ENCODE peak calls at places on chromosomes 3 and 15, in five cellular contexts. S is HCT116, U is K562, O is GM12878, P is SK-N-SH. N is an unnamed sample.

GRCh38 chr15:67187351-67187854 is 67.1 kb downstream of the AAGAB start:
- DNase-seq in S (no peak), U (no peak), O (no peak), P (peak; percentile 13), N (no peak)

GRCh38 chr15:88785217-88785616 is 18.0 kb upstream of the ACAN start:
- DNase-seq in S (no peak), U (no peak), O (no peak), P (no peak), N (no peak)

GRCh38 chr3:23654571-23654970 is 151.2 kb upstream of the UBE2E1 start:
- DNase-seq in S (no peak), U (no peak), O (no peak), P (no peak), N (peak; percentile 14)

GRCh38 chr3:126100688-126101301 is 16.9 kb upstream of the SLC41A3 start:
- DNase-seq in S (no peak), U (no peak), O (peak; percentile 19), P (peak; percentile 65), N (no peak)

GRCh38 chr15:82730022-82730530 is 20.4 kb upstream of the AP3B2 start:
- DNase-seq in S (no peak), U (no peak), O (no peak), P (no peak), N (no peak)

GRCh38 chr3:134652409-134652831 is 1.6 kb upstream of the KY start:
- DNase-seq in S (no peak), U (no peak), O (no peak), P (no peak), N (no peak)

GRCh38 chr15:67076147-67076843 is 10.9 kb downstream of the SMAD3 start:
- DNase-seq in S (peak; percentile 69), U (peak; percentile 66), O (no peak), P (no peak), N (no peak)

GRCh38 chr3:31523543-31523942 is 9.2 kb upstream of the STT3B start:
- DNase-seq in S (no peak), U (peak; percentile 25), O (no peak), P (no peak), N (no peak)

GRCh38 chr3:135041586-135041985 is 246.5 kb downstream of the EPHB1 start:
- DNase-seq in S (no peak), U (no peak), O (no peak), P (no peak), N (no peak)

GRCh38 chr3:140277886-140278285 is 342.9 kb downstream of the CLSTN2 start:
- DNase-seq in S (no peak), U (no peak), O (no peak), P (no peak), N (no peak)

GRCh38 chr3:43162573-43163084 is 56.8 kb upstream of the POMGNT2 start:
- DNase-seq in S (no peak), U (no peak), O (no peak), P (no peak), N (no peak)

GRCh38 chr15:27582741-27583400 is 516.2 kb downstream of the OCA2 start:
- DNase-seq in S (no peak), U (no peak), O (no peak), P (no peak), N (no peak)

GRCh38 chr15:39538936-39539335 is 41.9 kb upstream of the THBS1 start:
- DNase-seq in S (no peak), U (no peak), O (no peak), P (no peak), N (no peak)

GRCh38 chr3:13537244-13537921 is 11.5 kb upstream of the FBLN2 start:
- DNase-seq in S (no peak), U (no peak), O (no peak), P (no peak), N (no peak)

GRCh38 chr3:66572938-66573710 is 72.3 kb upstream of the LRIG1 start:
- DNase-seq in S (peak; percentile 40), U (peak; percentile 8), O (no peak), P (peak; percentile 20), N (peak; percentile 12)

GRCh38 chr3:14721126-14721864 is 46.4 kb downstream of the C3orf20 start:
- DNase-seq in S (no peak), U (no peak), O (no peak), P (no peak), N (no peak)

GRCh38 chr15:75034615-75035014 is 11.2 kb downstream of the PPCDC start:
- DNase-seq in S (no peak), U (no peak), O (no peak), P (no peak), N (no peak)

GRCh38 chr15:92323480-92323879 is 70.2 kb upstream of the ST8SIA2 start:
- DNase-seq in S (no peak), U (peak; percentile 31), O (no peak), P (peak; percentile 24), N (no peak)

GRCh38 chr15:92327033-92327432 is 66.6 kb upstream of the ST8SIA2 start:
- DNase-seq in S (no peak), U (no peak), O (no peak), P (no peak), N (no peak)

GRCh38 chr15:92322566-92323355 is 70.9 kb upstream of the ST8SIA2 start:
- DNase-seq in S (no peak), U (no peak), O (no peak), P (no peak), N (peak; percentile 18)

GRCh38 chr15:92326236-92326635 is 67.4 kb upstream of the ST8SIA2 start:
- DNase-seq in S (no peak), U (no peak), O (no peak), P (no peak), N (no peak)

GRCh38 chr15:92324036-92324963 is 69.4 kb upstream of the ST8SIA2 start:
- DNase-seq in S (no peak), U (no peak), O (no peak), P (peak; percentile 59), N (no peak)
- TF ChIP-seq JUND in S (no peak), U (no peak), O (no peak), P (no peak), N (no peak)

GRCh38 chr3:178971614-178972013 is 100.0 kb downstream of the ZMAT3 start:
- DNase-seq in S (peak; percentile 58), U (no peak), O (no peak), P (no peak), N (no peak)

GRCh38 chr3:178964551-178964950 is 107.1 kb downstream of the ZMAT3 start:
- DNase-seq in S (no peak), U (no peak), O (no peak), P (no peak), N (no peak)

GRCh38 chr3:178967184-178967532 is 104.5 kb downstream of the ZMAT3 start:
- DNase-seq in S (no peak), U (no peak), O (no peak), P (no peak), N (no peak)

GRCh38 chr3:178968996-178969700 is 102.5 kb downstream of the ZMAT3 start:
- DNase-seq in S (no peak), U (no peak), O (peak; percentile 46), P (no peak), N (no peak)

DNA sequence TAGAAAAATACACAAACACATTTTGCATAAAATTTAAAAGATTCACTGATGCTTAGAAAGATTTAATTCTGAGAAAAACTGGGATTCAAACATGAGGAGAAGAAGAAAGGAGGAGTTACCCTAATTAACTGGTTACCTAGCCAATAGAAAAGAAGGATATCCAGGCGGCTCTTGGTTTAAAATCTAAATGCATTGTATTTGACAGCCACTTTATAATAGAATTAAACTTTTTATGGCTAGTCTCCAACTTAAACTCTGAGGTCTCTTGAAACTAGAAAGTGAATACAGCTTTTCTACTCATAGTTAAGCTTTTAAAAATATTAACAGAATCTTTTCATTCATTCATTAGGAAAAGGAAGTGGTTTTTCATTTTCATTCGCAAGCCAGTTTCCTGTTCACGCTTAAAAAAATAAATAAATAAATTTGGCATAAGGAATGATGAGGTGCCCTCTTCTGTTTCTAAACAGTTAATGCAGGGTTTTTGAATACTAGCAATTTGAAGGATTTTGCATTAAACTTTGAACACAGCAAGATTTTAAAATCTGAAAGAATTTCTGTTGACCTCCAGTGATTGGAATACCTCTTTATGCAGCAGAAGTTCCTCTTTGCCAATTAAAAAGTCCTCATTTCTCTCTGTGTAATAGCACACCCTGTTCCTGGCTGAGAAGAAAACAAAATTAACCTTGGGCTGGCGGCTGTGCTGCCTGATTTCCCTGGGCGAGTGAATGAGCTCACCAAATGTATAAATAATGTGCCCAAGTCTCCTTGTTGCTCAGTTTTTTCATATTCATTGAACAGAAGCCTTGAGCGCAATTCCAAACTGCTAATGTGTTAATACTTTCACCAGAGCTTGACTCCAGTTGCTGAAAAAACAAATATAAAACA is 105.1 kb downstream of the ZMAT3 start:
- DNase-seq in S (peak; percentile 29), U (no peak), O (peak; percentile 32), P (peak; percentile 19), N (peak; percentile 22)
- TF ChIP-seq JUND in S (no peak), U (no peak), O (no peak), P (no peak), N (no peak)

DNA sequence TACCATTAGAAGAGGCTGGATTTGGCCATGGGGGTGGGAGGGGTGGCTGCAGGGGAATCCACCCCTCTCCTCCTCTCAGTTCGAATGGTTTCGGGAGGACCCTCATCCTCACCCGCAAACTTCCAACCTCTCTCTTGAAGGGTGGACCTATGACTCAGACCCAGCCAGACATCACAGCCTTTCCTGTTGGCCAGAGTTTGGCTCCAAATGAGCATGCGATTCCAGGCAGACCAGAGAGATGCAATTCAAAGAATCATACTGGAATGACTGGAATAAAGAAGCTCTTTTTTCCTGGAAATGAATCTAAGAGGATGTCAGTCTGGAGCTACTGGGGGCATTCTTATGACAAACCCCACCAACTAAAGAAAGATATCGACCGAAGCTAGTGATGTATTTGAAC is 516.7 kb upstream of the MDFIC2 start:
- DNase-seq in S (no peak), U (no peak), O (no peak), P (no peak), N (no peak)
- TF ChIP-seq JUND in S (no peak), U (no peak), O (no peak), P (peak; percentile 32), N (no peak)

GRCh38 chr3:146750196-146750595 is 145.1 kb upstream of the PLSCR5 start:
- DNase-seq in S (no peak), U (no peak), O (no peak), P (no peak), N (no peak)
- TF ChIP-seq JUND in S (no peak), U (no peak), O (no peak), P (no peak), N (no peak)

GRCh38 chr15:100330629-100331215 is 11.1 kb downstream of the ADAMTS17 start:
- DNase-seq in S (no peak), U (no peak), O (no peak), P (no peak), N (no peak)
- TF ChIP-seq JUND in S (no peak), U (no peak), O (no peak), P (no peak), N (no peak)

DNA sequence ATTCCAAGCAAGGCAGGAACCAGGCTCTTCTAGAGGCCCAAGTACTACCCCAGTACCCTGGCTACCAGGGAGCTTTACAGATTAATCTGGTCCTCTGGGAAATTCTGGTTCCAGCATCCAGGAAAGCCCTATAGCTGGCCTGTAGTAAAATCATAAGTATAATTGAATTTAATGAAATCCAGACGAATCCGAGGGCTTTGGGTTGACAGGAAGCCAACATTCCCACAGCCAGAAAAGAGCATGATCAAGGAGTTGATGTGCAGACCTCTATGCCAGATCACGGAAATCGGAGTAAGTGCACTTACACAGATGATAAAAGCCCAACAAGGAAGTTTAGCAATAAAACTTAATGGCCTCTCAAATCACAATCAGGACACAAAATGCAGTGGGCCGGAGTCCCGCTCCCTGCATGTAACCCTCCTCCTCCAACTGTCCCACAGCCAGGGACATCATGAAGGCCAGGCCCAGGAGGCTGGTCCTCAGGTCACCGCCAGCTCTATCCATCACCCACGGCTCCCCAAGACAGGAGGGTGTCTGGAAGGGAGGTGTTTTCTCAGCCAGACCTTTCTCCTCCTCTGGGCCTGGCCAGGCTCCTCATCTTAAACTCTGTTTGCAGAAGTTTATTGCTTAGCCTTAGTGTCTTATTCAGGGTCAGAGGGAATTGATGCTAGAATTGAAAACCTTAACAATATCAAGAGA is 62.8 kb upstream of the SEC22A start:
- DNase-seq in S (no peak), U (no peak), O (no peak), P (peak; percentile 78), N (no peak)
- TF ChIP-seq JUND in S (no peak), U (no peak), O (no peak), P (no peak), N (no peak)